ENCODE peak calls at places on chromosomes 5 and 9, in eight cellular contexts. S is brain microvascular endothelial cell, N is NCI-H2029, I is DMS153, O is skeletal muscle cell, Y is left ventricle myocardium inferior, R is endothelial cell, L is psoas muscle. E is an unnamed sample.

GRCh38 chr5:173196133-173196952 is 38.7 kb downstream of the NKX2-5 start:
- DNase-seq in S (no peak), I (no peak), Y (peak), O (no peak), N (no peak), R (no peak), L (no peak), E (peak)

GRCh38 chr9:105994970-105995369 is 300.6 kb downstream of the TMEM38B start:
- DNase-seq in N (no peak), S (peak), I (no peak), O (no peak), Y (no peak), R (no peak), L (no peak), E (no peak)

GRCh38 chr9:130570200-130570599 is 9.2 kb upstream of the FUBP3 start:
- DNase-seq in Y (no peak), O (no peak), S (peak), L (no peak), N (no peak), I (no peak), R (no peak), E (no peak)

GRCh38 chr5:33115467-33115866 is 325.3 kb upstream of the TARS1 start:
- DNase-seq in R (no peak), I (no peak), Y (no peak), L (no peak), O (no peak), N (no peak), S (no peak), E (no peak)

GRCh38 chr5:175854231-175855040 is 16.9 kb upstream of the CPLX2 start:
- DNase-seq in R (no peak), I (no peak), S (no peak), O (no peak), N (peak), L (no peak), Y (no peak), E (no peak)

GRCh38 chr5:168162464-168162863 is 129.0 kb upstream of the WWC1 start:
- DNase-seq in R (no peak), I (peak), L (no peak), N (peak), O (no peak), Y (no peak), S (no peak), E (no peak)

GRCh38 chr9:1927546-1927945 is 87.6 kb upstream of the SMARCA2 start:
- DNase-seq in O (no peak), R (no peak), L (no peak), N (no peak), S (no peak), Y (no peak), I (no peak), E (no peak)

GRCh38 chr9:127283917-127284316 is 19.3 kb downstream of the GARNL3 start:
- DNase-seq in R (no peak), S (peak), N (no peak), I (no peak), L (peak), O (peak), Y (no peak), E (no peak)

GRCh38 chr9:13330396-13331004 is 51.0 kb upstream of the MPDZ start:
- DNase-seq in O (no peak), S (no peak), I (no peak), L (no peak), R (peak), N (no peak), Y (peak), E (peak)

GRCh38 chr5:72290356-72291133 is 29.5 kb downstream of the MRPS27 start:
- DNase-seq in L (no peak), R (no peak), O (peak), S (peak), N (no peak), Y (no peak), I (no peak), E (no peak)

GRCh38 chr5:124162782-124163532 is 583.5 kb downstream of the ZNF608 start:
- DNase-seq in N (peak), Y (peak), I (peak), R (peak), O (no peak), L (no peak), S (peak), E (peak)

GRCh38 chr5:34583167-34583566 is 73.0 kb upstream of the RAI14 start:
- DNase-seq in L (no peak), O (no peak), Y (no peak), I (no peak), N (no peak), R (no peak), S (no peak), E (no peak)

GRCh38 chr9:124017929-124018730 is 6.6 kb downstream of the LHX2 start:
- DNase-seq in N (no peak), Y (no peak), S (no peak), L (no peak), R (no peak), I (no peak), O (no peak), E (no peak)

GRCh38 chr9:131405858-131406566 is 12.1 kb downstream of the PRRC2B start:
- DNase-seq in R (no peak), L (no peak), O (no peak), N (no peak), I (peak), Y (peak), S (no peak), E (no peak)

GRCh38 chr9:123928471-123929176 is 1.3 kb downstream of the DENND1A start:
- DNase-seq in R (no peak), L (no peak), I (no peak), S (no peak), N (no peak), Y (no peak), O (no peak), E (peak)

E was measured in right cardiac atrium.